ENCODE peak calls at places on chromosome 18, in four cellular contexts. One of them, this sample, is unnamed.

GRCh38 chr18:63161032-63161727 is 158.4 kb downstream of the BCL2 start:
- DNase-seq in stomach: no peak
- DNase-seq in GM12878: peak
- DNase-seq in transverse colon: no peak
- DNase-seq in this sample: no peak

GRCh38 chr18:8084160-8084559 is 517.0 kb downstream of the PTPRM start:
- DNase-seq in stomach: no peak
- DNase-seq in GM12878: no peak
- DNase-seq in transverse colon: no peak
- DNase-seq in this sample: no peak

GRCh38 chr18:34740724-34741123 is 30.6 kb downstream of the DTNA start:
- DNase-seq in stomach: no peak
- DNase-seq in GM12878: no peak
- DNase-seq in transverse colon: no peak
- DNase-seq in this sample: no peak

GRCh38 chr18:53219853-53220252 is 879.9 kb downstream of the DCC start:
- DNase-seq in stomach: no peak
- DNase-seq in GM12878: no peak
- DNase-seq in transverse colon: no peak
- DNase-seq in this sample: no peak

GRCh38 chr18:70243131-70243530 is 37.6 kb upstream of the RTTN start:
- DNase-seq in stomach: peak
- DNase-seq in GM12878: no peak
- DNase-seq in transverse colon: peak
- DNase-seq in this sample: no peak

GRCh38 chr18:23871410-23871809 is 143.1 kb upstream of the TTC39C start:
- DNase-seq in stomach: peak
- DNase-seq in GM12878: peak
- DNase-seq in transverse colon: peak
- DNase-seq in this sample: no peak

GRCh38 chr18:3397031-3397750 is 52.8 kb upstream of the TGIF1 start:
- DNase-seq in stomach: no peak
- DNase-seq in GM12878: no peak
- DNase-seq in transverse colon: no peak
- DNase-seq in this sample: no peak

GRCh38 chr18:62590799-62591640 is 68.2 kb downstream of the ZCCHC2 start:
- DNase-seq in stomach: no peak
- DNase-seq in GM12878: no peak
- DNase-seq in transverse colon: no peak
- DNase-seq in this sample: no peak

GRCh38 chr18:51447943-51448342 is 250.5 kb upstream of the MEX3C start:
- DNase-seq in stomach: no peak
- DNase-seq in GM12878: no peak
- DNase-seq in transverse colon: no peak
- DNase-seq in this sample: no peak

GRCh38 chr18:45164551-45164950 is 450.7 kb upstream of the SLC14A2 start:
- DNase-seq in stomach: no peak
- DNase-seq in GM12878: no peak
- DNase-seq in transverse colon: no peak
- DNase-seq in this sample: no peak

GRCh38 chr18:9952633-9953416 is 39.0 kb downstream of the VAPA start:
- DNase-seq in stomach: no peak
- DNase-seq in GM12878: no peak
- DNase-seq in transverse colon: no peak
- DNase-seq in this sample: no peak

GRCh38 chr18:6960656-6961055 is 156.9 kb downstream of the LAMA1 start:
- DNase-seq in stomach: no peak
- DNase-seq in GM12878: no peak
- DNase-seq in transverse colon: no peak
- DNase-seq in this sample: no peak

DNA sequence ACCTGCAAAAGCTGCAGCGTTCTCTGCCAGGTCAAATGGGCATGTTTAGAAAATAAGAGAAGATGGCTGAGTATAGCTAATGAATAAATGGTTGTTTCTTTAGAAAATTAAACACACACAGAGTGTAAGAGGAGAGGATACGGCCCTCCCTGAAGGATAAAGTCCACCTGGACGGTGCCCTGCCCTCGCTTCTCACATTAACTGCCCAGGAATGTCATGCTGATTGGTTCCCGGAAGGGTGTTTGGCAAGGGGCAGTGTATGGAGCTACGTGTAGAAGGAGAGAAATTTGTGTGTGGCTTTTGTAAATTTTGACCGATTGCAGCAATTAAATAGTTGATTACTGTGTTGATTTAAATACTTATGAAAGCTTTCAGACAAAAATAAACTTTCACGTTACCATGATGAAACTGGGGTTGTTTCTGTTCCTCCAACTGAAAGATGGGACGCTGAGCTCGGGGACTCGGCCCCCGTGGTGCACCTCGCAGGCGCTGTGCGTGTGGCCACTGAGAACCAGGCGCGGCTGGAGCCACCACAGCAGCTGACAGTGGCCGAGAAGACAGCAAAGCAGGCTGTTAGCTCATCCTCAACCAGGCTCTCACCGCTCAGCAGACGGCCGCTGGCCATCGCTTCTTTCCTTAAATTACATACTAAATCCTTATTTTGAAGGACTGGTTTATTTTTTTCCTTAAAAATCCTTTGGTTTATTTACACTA is 22.7 kb downstream of the MPPE1 start:
- DNase-seq in stomach: no peak
- DNase-seq in GM12878: no peak
- DNase-seq in transverse colon: peak
- DNase-seq in this sample: peak
- TF ChIP-seq POLR2AphosphoS5 in stomach: no peak
- TF ChIP-seq POLR2AphosphoS5 in GM12878: no peak
- TF ChIP-seq POLR2AphosphoS5 in transverse colon: no peak
- TF ChIP-seq POLR2AphosphoS5 in this sample: no peak

GRCh38 chr18:64888956-64889355 is 740.1 kb upstream of the LINC00305 start:
- DNase-seq in stomach: no peak
- DNase-seq in GM12878: no peak
- DNase-seq in transverse colon: no peak
- DNase-seq in this sample: no peak
- TF ChIP-seq EP300 in stomach: no peak
- TF ChIP-seq EP300 in GM12878: no peak
- TF ChIP-seq EP300 in transverse colon: no peak
- TF ChIP-seq EP300 in this sample: no peak

DNA sequence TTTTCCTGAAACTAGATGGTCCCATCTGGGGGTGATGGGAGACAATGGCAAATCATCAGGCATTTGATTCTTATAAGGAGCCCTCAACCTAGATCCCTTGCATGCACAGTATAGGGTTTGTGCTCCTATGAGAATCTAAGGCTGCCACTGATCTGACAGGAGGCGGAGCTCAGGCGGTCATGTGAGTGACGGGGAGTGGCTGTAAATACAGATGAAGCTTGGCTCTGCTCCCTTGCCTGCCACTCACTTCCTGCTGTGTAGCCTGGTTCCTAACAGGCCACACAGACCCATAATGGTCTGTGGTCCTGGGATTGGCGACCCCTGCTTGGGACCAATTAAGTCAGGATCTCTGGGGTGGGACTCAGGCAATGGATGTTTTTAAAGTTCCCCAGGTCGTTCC is 293.4 kb downstream of the ZNF521 start:
- DNase-seq in stomach: no peak
- DNase-seq in GM12878: no peak
- DNase-seq in transverse colon: no peak
- DNase-seq in this sample: no peak
- TF ChIP-seq CTCF in stomach: no peak
- TF ChIP-seq CTCF in GM12878: no peak
- TF ChIP-seq CTCF in transverse colon: no peak
- TF ChIP-seq CTCF in this sample: no peak

GRCh38 chr18:42373584-42373983 is 418.6 kb downstream of the PIK3C3 start:
- DNase-seq in stomach: no peak
- DNase-seq in GM12878: no peak
- DNase-seq in transverse colon: no peak
- DNase-seq in this sample: no peak
- TF ChIP-seq POLR2AphosphoS5 in stomach: no peak
- TF ChIP-seq POLR2AphosphoS5 in GM12878: no peak
- TF ChIP-seq POLR2AphosphoS5 in transverse colon: no peak
- TF ChIP-seq POLR2AphosphoS5 in this sample: no peak

GRCh38 chr18:48002933-48003365 is 72.5 kb upstream of the SMAD2 start:
- DNase-seq in stomach: peak
- DNase-seq in GM12878: no peak
- DNase-seq in transverse colon: peak
- DNase-seq in this sample: peak
- TF ChIP-seq EP300 in stomach: no peak
- TF ChIP-seq EP300 in GM12878: no peak
- TF ChIP-seq EP300 in transverse colon: no peak
- TF ChIP-seq EP300 in this sample: no peak

GRCh38 chr18:79133724-79134123 is 64.5 kb downstream of the ATP9B start:
- DNase-seq in stomach: no peak
- DNase-seq in GM12878: no peak
- DNase-seq in transverse colon: no peak
- DNase-seq in this sample: no peak

GRCh38 chr18:79123948-79124347 is 54.8 kb downstream of the ATP9B start:
- DNase-seq in stomach: no peak
- DNase-seq in GM12878: no peak
- DNase-seq in transverse colon: no peak
- DNase-seq in this sample: no peak

DNA sequence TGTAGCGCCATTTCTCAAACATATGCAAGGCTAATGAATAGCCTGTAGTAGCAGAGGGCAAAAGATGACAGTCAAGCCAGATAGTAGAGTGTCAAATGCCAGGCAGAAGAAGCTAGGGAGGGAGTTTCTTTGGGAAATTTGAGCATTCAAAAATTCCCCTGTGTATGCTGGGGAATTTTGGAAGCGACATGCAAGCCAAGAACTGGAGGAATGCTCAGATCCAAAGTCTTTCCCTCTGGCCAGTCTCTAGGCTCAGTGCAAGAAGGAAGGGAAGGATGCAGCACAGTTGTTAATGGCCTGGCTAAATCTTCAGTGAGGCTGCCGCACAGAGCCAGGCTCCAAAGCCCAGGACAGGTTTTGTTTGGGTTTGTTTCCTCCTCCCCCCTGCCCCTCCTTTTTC is 59.9 kb downstream of the ATP9B start:
- DNase-seq in stomach: no peak
- DNase-seq in GM12878: no peak
- DNase-seq in transverse colon: no peak
- DNase-seq in this sample: no peak
- TF ChIP-seq CTCF in stomach: no peak
- TF ChIP-seq CTCF in GM12878: no peak
- TF ChIP-seq CTCF in transverse colon: no peak
- TF ChIP-seq CTCF in this sample: no peak

GRCh38 chr18:54222922-54223567 is 1.4 kb downstream of the MBD2 start:
- DNase-seq in stomach: no peak
- DNase-seq in GM12878: peak
- DNase-seq in transverse colon: no peak
- DNase-seq in this sample: no peak

GRCh38 chr18:54228364-54228763 is 3.9 kb upstream of the MBD2 start:
- DNase-seq in stomach: no peak
- DNase-seq in GM12878: no peak
- DNase-seq in transverse colon: no peak
- DNase-seq in this sample: no peak

GRCh38 chr18:54224379-54225014 is at the start of gene MBD2:
- DNase-seq in stomach: peak
- DNase-seq in GM12878: peak
- DNase-seq in transverse colon: peak
- DNase-seq in this sample: peak

GRCh38 chr18:54220406-54220805 is 4.1 kb downstream of the MBD2 start:
- DNase-seq in stomach: no peak
- DNase-seq in GM12878: no peak
- DNase-seq in transverse colon: no peak
- DNase-seq in this sample: no peak

DNA sequence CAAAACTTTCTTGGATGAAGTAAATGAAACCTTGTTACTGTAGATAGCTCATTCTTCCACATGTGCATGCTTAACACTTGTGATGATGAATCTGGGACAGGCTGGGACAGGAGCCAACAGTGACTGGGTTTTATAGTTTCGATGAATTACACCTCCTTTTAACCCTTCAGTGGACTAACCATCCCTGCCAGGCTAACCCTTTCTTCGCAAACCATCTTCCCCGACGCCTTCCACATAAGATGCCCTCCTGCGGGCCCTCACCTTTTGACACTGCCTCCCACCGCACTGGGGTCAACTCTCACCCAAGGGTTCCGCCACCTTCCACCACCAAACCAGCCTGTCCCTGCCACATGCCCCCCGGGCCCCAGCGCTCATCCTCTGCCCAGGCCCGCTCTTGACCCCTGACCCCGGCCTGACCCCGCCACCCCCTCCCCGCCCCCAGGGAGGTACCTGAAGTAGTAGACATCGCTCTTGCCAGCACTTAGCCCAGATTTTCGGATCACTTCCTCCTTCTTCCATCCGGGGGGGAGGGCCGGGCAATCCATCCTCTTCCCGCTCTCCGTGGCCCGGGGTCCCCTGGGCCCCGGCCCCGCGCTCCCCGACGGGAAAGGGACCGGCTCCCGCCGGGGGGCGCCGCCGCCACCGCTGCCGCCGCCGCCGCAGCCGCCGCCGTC is 764 bp downstream of the MBD2 start:
- DNase-seq in stomach: peak
- DNase-seq in GM12878: no peak
- DNase-seq in transverse colon: peak
- DNase-seq in this sample: peak
- TF ChIP-seq POLR2AphosphoS5 in stomach: no peak
- TF ChIP-seq POLR2AphosphoS5 in GM12878: peak
- TF ChIP-seq POLR2AphosphoS5 in transverse colon: peak
- TF ChIP-seq POLR2AphosphoS5 in this sample: no peak

GRCh38 chr18:59072727-59073421 is 66.8 kb upstream of the SEC11C start:
- DNase-seq in stomach: no peak
- DNase-seq in GM12878: no peak
- DNase-seq in transverse colon: no peak
- DNase-seq in this sample: no peak

GRCh38 chr18:59065684-59066083 is 74.0 kb upstream of the SEC11C start:
- DNase-seq in stomach: no peak
- DNase-seq in GM12878: no peak
- DNase-seq in transverse colon: no peak
- DNase-seq in this sample: no peak

GRCh38 chr18:59068672-59069071 is 71.0 kb upstream of the SEC11C start:
- DNase-seq in stomach: no peak
- DNase-seq in GM12878: no peak
- DNase-seq in transverse colon: no peak
- DNase-seq in this sample: no peak

GRCh38 chr18:59067873-59068272 is 71.8 kb upstream of the SEC11C start:
- DNase-seq in stomach: peak
- DNase-seq in GM12878: no peak
- DNase-seq in transverse colon: no peak
- DNase-seq in this sample: no peak

GRCh38 chr18:59070181-59070912 is 69.3 kb upstream of the SEC11C start:
- DNase-seq in stomach: peak
- DNase-seq in GM12878: no peak
- DNase-seq in transverse colon: peak
- DNase-seq in this sample: peak
- TF ChIP-seq EP300 in stomach: no peak
- TF ChIP-seq EP300 in GM12878: no peak
- TF ChIP-seq EP300 in transverse colon: no peak
- TF ChIP-seq EP300 in this sample: no peak

This sample was measured in upper lobe of left lung.